ENCODE peak calls at places on chromosome 22, in four cellular contexts. W, T, V and K are unnamed samples.

GRCh38 chr22:41481925-41482318 is 13.0 kb downstream of the ACO2 start:
- DNase-seq in V (no peak), W (no peak), T (no peak), K (no peak)

GRCh38 chr22:28560005-28560742 is 119.5 kb downstream of the TTC28 start:
- DNase-seq in V (peak), W (no peak), T (no peak), K (no peak)

GRCh38 chr22:39808087-39808486 is 85.5 kb downstream of the ENTHD1 start:
- DNase-seq in V (peak), W (no peak), T (no peak), K (no peak)

GRCh38 chr22:24162377-24162927 is 18.8 kb upstream of the SUSD2 start:
- DNase-seq in W (no peak), V (no peak), T (no peak), K (no peak)

GRCh38 chr22:20495861-20496681 is 476 bp upstream of the KLHL22 start:
- DNase-seq in T (peak), W (peak), V (peak), K (peak)

GRCh38 chr22:24386814-24387550 is 40.4 kb upstream of the ADORA2A start:
- DNase-seq in T (no peak), V (no peak), W (no peak), K (no peak)

GRCh38 chr22:26471522-26471921 is 12.1 kb downstream of the HPS4 start:
- DNase-seq in W (no peak), T (no peak), V (peak), K (no peak)

GRCh38 chr22:40238425-40239344 is 61.0 kb downstream of the TNRC6B start:
- DNase-seq in T (peak), W (no peak), V (peak), K (no peak)

GRCh38 chr22:39778055-39778454 is 115.5 kb downstream of the ENTHD1 start:
- DNase-seq in T (no peak), W (no peak), V (no peak), K (no peak)

GRCh38 chr22:23220485-23221350 is 40.4 kb downstream of the BCR start:
- DNase-seq in W (no peak), V (peak), T (peak), K (no peak)

GRCh38 chr22:42933783-42934144 is 76.7 kb upstream of the ARFGAP3 start:
- DNase-seq in V (peak), W (no peak), T (peak), K (no peak)

GRCh38 chr22:29605236-29605850 is 1.9 kb downstream of the NF2 start:
- DNase-seq in T (no peak), W (no peak), V (no peak), K (no peak)

GRCh38 chr22:25485626-25486545 is 78.6 kb upstream of the GRK3 start:
- DNase-seq in T (no peak), V (no peak), W (no peak), K (no peak)

GRCh38 chr22:21051145-21051835 is 5.5 kb downstream of the LRRC74B start:
- DNase-seq in T (no peak), W (no peak), V (no peak), K (no peak)

GRCh38 chr22:30386960-30387848 is at the start of gene RNF215:
- DNase-seq in T (no peak), V (peak), W (peak), K (peak)

GRCh38 chr22:24146190-24146616 is 35.1 kb upstream of the SUSD2 start:
- DNase-seq in T (peak), V (peak), W (peak), K (no peak)

GRCh38 chr22:26479792-26480610 is 3.6 kb downstream of the HPS4 start:
- DNase-seq in W (no peak), V (no peak), T (no peak), K (no peak)

GRCh38 chr22:24523873-24524272 is 28.7 kb downstream of the UPB1 start:
- DNase-seq in V (no peak), W (no peak), T (no peak), K (no peak)

GRCh38 chr22:29710922-29711593 is 8.7 kb upstream of the CABP7 start:
- DNase-seq in V (no peak), W (no peak), T (no peak), K (no peak)

GRCh38 chr22:29427176-29427760 is 11.1 kb upstream of the RFPL1 start:
- DNase-seq in V (no peak), T (no peak), W (peak), K (no peak)

GRCh38 chr22:23832226-23833016 is 6.4 kb downstream of the DERL3 start:
- DNase-seq in T (no peak), W (no peak), V (no peak), K (no peak)

GRCh38 chr22:40237788-40238424 is 60.2 kb downstream of the TNRC6B start:
- DNase-seq in T (no peak), V (no peak), W (no peak), K (no peak)

GRCh38 chr22:50507421-50507990 is at the start of gene LMF2:
- DNase-seq in V (no peak), W (peak), T (no peak), K (peak)

GRCh38 chr22:39266398-39267030 is 21.7 kb upstream of the PDGFB start:
- DNase-seq in V (peak), W (no peak), T (no peak), K (no peak)

GRCh38 chr22:50059185-50059880 is 1.2 kb upstream of the TTLL8 start:
- DNase-seq in V (peak), T (no peak), W (no peak), K (no peak)

GRCh38 chr22:20746466-20747189 is 27.3 kb upstream of the SERPIND1 start:
- DNase-seq in W (no peak), V (no peak), T (no peak), K (no peak)

GRCh38 chr22:30573594-30574094 is 821 bp downstream of the GAL3ST1 start:
- DNase-seq in T (no peak), W (no peak), V (no peak), K (no peak)

GRCh38 chr22:20178075-20178921 is 27.4 kb upstream of the CCDC188 start:
- DNase-seq in W (no peak), V (no peak), T (no peak), K (no peak)

GRCh38 chr22:28019360-28019759 is 100.3 kb upstream of the PITPNB start:
- DNase-seq in V (no peak), T (no peak), W (no peak), K (no peak)

GRCh38 chr22:42844756-42845155 is 12.3 kb downstream of the ARFGAP3 start:
- DNase-seq in T (no peak), V (peak), W (no peak), K (no peak)

GRCh38 chr22:45572444-45572843 is 69.8 kb downstream of the FBLN1 start:
- DNase-seq in V (peak), W (no peak), T (no peak), K (no peak)

GRCh38 chr22:38417252-38418060 is 37.5 kb downstream of the KCNJ4 start:
- DNase-seq in V (no peak), W (no peak), T (no peak), K (peak)

GRCh38 chr22:31090217-31091085 is 9.3 kb downstream of the SMTN start:
- DNase-seq in V (no peak), T (no peak), W (no peak), K (no peak)

GRCh38 chr22:41022470-41023298 is 69.7 kb upstream of the EP300 start:
- DNase-seq in T (peak), W (peak), V (peak), K (peak)

GRCh38 chr22:50696799-50697561 is 24.4 kb downstream of the SHANK3 start:
- DNase-seq in T (no peak), V (peak), W (no peak), K (no peak)

GRCh38 chr22:38504731-38505594 is 1.1 kb downstream of the DDX17 start:
- DNase-seq in V (peak), W (peak), T (no peak), K (no peak)

GRCh38 chr22:37186228-37186996 is 1.6 kb downstream of the C1QTNF6 start:
- DNase-seq in V (peak), T (no peak), W (peak), K (no peak)

GRCh38 chr22:26172389-26172990 is 3.2 kb downstream of the SEZ6L start:
- DNase-seq in T (no peak), W (no peak), V (peak), K (peak)

GRCh38 chr22:17789379-17790200 is 15.3 kb upstream of the BID start:
- DNase-seq in T (no peak), W (no peak), V (no peak), K (no peak)

GRCh38 chr22:17786435-17787158 is 12.3 kb upstream of the BID start:
- DNase-seq in V (peak), T (no peak), W (no peak), K (no peak)

GRCh38 chr22:17787159-17788022 is 13.1 kb upstream of the BID start:
- DNase-seq in W (no peak), T (no peak), V (no peak), K (no peak)

GRCh38 chr22:17788023-17788330 is 13.7 kb upstream of the BID start:
- DNase-seq in V (no peak), T (no peak), W (no peak), K (no peak)

DNA sequence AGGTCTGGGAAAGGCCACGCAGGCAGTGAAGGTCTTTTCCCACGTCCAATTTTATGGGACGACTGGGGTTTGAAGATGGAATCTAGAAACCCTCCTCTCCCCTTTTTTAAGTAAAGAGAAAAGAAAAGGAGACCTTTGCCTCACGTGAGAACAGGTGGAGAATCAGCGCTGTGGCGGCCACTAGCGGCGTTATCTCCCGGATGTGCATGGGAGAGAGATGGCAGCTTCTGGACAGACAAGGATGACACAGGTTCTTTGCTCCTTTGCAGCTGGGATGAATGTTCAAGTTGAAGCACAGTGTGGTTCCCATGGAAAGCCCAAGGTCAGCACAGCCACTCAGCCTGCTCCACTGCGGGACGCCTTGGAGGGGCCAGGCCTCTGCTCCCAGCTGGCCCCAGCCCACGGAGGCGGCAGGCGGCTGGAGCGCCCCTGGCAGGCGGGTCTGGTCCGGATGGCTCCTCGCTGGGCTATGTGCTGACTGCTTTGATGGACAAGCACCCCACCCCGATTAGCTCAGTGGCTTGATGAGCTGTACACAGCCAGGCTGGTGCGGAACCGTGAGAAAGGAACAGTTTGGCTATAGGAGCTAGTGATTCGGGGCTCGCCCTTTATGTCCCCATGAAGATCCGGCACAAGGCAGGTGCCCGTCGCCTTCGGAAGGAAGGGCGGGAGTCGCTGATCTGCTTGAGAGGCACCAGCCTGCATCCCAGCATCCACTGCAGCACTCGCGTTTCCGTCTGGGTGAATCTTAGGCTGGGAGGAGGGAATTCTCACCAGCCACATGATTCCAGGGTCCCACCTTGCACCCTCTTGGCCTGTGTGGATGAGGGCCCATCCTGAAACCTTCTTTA is 14.5 kb upstream of the BID start:
- DNase-seq in W (no peak), V (no peak), T (no peak), K (no peak)
- TF ChIP-seq CTCF in W (no peak), V (no peak), T (no peak), K (no peak)

GRCh38 chr22:49046546-49047305 is 780.9 kb downstream of the BRD1 start:
- DNase-seq in V (no peak), W (no peak), T (no peak), K (no peak)
- TF ChIP-seq CTCF in V (no peak), W (no peak), T (no peak), K (peak)

DNA sequence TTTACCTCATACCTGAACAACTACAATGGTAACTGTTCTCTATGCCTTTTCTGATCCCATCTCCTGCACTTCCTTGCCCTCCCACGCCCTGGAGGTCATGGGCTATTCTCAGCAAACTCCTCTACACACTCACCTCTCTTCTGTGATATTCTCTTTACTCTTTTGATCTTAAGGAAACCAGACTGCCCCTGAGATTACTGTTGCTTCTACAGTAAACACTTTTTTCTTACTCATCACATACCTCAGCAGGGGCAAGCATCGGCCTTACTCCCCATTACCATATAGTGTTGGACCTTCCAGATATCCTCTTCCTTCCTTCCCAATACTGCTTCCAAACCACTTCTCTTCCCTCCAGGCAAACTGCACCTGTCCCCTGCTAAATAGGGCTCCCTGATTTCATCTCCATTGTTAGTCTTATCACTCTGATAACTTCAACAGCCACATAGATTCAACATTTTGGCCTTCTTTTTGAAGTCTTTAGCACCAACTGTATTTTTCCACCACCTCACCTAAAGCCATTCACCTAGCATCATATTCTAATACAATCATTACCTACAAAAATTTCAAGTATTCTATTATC is 141.2 kb downstream of the RBFOX2 start:
- DNase-seq in W (no peak), V (no peak), T (no peak), K (no peak)
- TF ChIP-seq CTCF in W (no peak), V (no peak), T (no peak), K (no peak)

GRCh38 chr22:48405741-48406140 is 1421.9 kb downstream of the BRD1 start:
- DNase-seq in V (no peak), W (no peak), T (no peak), K (peak)
- TF ChIP-seq CTCF in V (no peak), W (no peak), T (no peak), K (no peak)

DNA sequence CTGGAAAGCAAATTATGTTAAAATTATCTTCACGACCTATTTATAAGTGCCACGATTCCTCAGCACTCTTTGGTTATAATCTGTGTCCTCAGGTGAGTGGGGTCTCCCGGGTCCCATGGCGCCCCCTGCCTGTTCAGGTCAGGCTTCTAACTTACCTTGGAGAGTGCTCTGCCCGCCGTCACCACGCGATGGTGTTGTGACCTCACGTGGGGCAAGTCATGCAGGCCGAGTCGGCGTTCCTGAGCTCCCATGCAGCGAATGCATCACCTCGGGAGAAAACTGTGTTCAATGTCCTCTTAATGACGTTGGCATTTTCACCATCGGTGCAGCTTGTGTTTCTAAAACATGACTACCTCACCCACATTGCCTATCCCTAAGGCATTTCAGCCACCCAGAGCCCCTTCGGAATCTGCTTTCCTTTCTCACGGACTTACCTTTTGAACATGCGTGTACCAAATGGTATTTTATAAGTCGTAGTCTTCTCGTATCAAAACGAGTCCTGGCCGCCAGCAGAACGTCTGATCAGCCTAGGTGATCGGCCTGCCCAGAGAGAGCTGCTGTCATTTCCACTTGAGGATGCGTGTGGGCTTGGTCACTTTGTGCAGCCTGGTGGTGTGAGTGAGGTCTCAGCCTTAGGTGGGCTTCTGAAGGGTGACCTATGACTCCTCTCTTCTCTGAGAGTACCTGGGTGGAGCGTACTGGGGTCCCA is 64.8 kb downstream of the TBC1D22A start:
- DNase-seq in V (no peak), W (no peak), T (no peak), K (no peak)
- TF ChIP-seq CTCF in V (no peak), W (no peak), T (no peak), K (peak)

DNA sequence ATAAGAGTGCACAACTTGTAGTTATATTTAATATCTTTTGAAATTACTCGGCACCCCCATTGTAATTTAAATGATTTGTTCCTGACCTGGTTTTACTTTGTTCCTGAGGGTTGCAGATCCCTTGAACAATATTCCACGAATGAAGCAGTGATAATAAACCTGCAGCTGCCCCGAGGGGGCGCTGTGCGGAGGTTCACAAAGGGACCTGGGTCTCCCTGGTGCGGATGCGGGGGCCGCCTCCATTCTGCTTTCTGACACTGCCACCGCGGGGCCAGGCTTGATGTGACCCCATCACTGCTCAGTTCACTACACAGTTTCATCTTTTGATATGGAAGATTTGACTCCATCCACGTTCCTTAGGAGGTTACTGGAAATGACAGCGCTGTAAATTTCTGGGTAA is 62.9 kb upstream of the PRODH start:
- DNase-seq in W (no peak), V (no peak), T (no peak), K (peak)
- TF ChIP-seq CTCF in W (no peak), V (no peak), T (no peak), K (peak)

DNA sequence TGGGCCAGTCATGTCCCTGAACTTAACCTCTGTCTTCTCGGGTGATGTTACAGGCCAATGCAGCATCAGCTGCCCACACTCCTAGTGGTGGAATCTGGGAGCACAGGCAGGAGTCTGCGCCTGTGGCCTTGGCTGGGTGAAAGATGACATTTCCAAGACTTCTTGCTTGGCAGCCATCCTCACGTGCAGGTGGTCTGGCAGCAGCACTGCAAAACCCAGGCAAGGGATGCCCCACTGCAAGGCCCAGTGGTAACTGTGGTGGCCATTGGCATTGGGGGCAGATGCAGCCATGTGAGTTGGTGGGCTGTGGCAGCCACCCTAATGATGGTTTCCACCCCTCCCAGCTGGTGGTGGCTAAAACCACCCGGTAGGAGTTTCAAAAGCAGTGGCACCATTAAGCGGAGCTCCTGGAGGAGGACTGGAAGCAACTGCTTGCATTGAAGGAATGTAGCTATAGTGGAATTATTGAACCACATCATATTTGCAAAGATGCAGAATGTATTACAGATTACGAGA is 120.5 kb upstream of the TOP3B start:
- DNase-seq in V (no peak), T (no peak), W (no peak), K (peak)
- TF ChIP-seq CTCF in V (peak), T (peak), W (no peak), K (peak)

GRCh38 chr22:44132724-44133123 is 48.0 kb upstream of the PARVG start:
- DNase-seq in T (no peak), V (no peak), W (no peak), K (no peak)
- TF ChIP-seq CTCF in T (no peak), V (no peak), W (no peak), K (no peak)

DNA sequence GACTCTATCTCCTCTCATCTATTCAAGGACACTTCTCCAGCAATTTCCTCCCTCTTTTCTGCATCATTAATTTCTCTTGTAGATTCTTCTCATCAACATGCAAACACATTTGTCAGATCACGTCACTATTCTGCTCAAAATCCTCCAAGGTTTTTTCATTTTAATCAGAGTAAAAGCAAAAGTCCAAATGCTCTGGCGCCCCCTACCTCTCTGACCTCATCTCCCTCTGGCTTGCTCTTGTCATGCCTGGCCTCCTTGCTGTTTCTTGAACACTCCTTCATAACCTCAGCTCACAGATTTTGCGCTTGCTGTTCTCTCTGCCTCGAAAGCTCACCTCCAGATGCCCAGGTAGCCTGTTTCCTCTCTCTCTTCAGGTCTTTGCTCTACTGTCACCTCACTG is 22.4 kb downstream of the RTCB start:
- DNase-seq in W (no peak), T (no peak), V (peak), K (no peak)
- TF ChIP-seq CTCF in W (no peak), T (peak), V (peak), K (peak)

DNA sequence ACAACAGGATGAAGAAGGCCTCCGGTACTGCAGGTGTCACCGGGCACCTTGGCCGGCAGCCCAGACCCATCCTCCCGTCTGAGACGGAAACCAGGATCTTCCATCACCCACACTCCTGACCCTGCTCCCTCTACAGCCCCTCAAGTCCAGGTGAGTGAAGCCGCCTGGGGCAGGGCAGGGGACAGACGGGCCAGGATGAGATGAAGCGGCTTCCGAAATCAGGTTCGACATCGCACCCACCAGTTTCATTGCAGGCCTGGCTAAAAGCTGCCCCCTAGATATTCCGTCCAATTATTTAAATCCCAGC is 639.1 kb downstream of the TBC1D22A start:
- DNase-seq in V (no peak), T (no peak), W (no peak), K (no peak)
- TF ChIP-seq CTCF in V (no peak), T (no peak), W (no peak), K (no peak)